ENCODE peak calls at places on chromosomes 7 and 10, in four cellular contexts. G is nephron progenitor cell, N is astrocyte of the spinal cord, X is IMR-90. B is an unnamed sample.

GRCh38 chr7:19248681-19249080 is 103.5 kb upstream of the FERD3L start:
- DNase-seq in G (no peak), N (peak; percentile 79), X (peak; percentile 70), B (no peak)

GRCh38 chr10:133100706-133101463 is 13.2 kb downstream of the ADGRA1 start:
- DNase-seq in G (peak; percentile 82), N (no peak), X (no peak), B (no peak)

GRCh38 chr7:81499262-81500116 is 270.4 kb downstream of the HGF start:
- DNase-seq in G (peak; percentile 17), N (peak; percentile 88), X (peak; percentile 89), B (no peak)

GRCh38 chr10:34726862-34727261 is 88.2 kb downstream of the PARD3 start:
- DNase-seq in G (no peak), N (no peak), X (no peak), B (no peak)

GRCh38 chr7:42961182-42961581 is 29.0 kb downstream of the MRPL32 start:
- DNase-seq in G (no peak), N (no peak), X (no peak), B (no peak)

GRCh38 chr7:114082934-114083647 is 164.3 kb upstream of the PPP1R3A start:
- DNase-seq in G (peak; percentile 78), N (peak; percentile 56), X (no peak), B (no peak)

GRCh38 chr7:132205515-132205914 is 370.8 kb downstream of the PLXNA4 start:
- DNase-seq in G (no peak), N (no peak), X (no peak), B (no peak)

GRCh38 chr7:31029674-31030073 is 22.4 kb upstream of the ADCYAP1R1 start:
- DNase-seq in G (no peak), N (no peak), X (no peak), B (no peak)

GRCh38 chr10:113960617-113961260 is 82.9 kb upstream of the ADRB1 start:
- DNase-seq in G (no peak), N (no peak), X (no peak), B (no peak)

GRCh38 chr10:8033812-8034665 is 20.4 kb upstream of the GATA3 start:
- DNase-seq in G (peak; percentile 46), N (no peak), X (no peak), B (no peak)

GRCh38 chr10:116470768-116471415 is 43.2 kb downstream of the PNLIPRP3 start:
- DNase-seq in G (peak; percentile 9), N (no peak), X (no peak), B (no peak)

GRCh38 chr7:120190109-120190508 is 82.9 kb upstream of the KCND2 start:
- DNase-seq in G (no peak), N (no peak), X (no peak), B (no peak)

GRCh38 chr7:144074374-144074773 is 4.8 kb downstream of the OR2A25 start:
- DNase-seq in G (no peak), N (no peak), X (no peak), B (no peak)

GRCh38 chr10:28612877-28613276 is 64.4 kb upstream of the BAMBI start:
- DNase-seq in G (no peak), N (no peak), X (no peak), B (no peak)

GRCh38 chr10:118723467-118723866 is 31.3 kb downstream of the CACUL1 start:
- DNase-seq in G (no peak), N (peak; percentile 32), X (peak; percentile 71), B (no peak)

GRCh38 chr10:118721005-118721876 is 33.5 kb downstream of the CACUL1 start:
- DNase-seq in G (peak; percentile 64), N (peak; percentile 67), X (peak; percentile 62), B (peak; percentile 29)

GRCh38 chr10:118725784-118726507 is 28.8 kb downstream of the CACUL1 start:
- DNase-seq in G (no peak), N (no peak), X (peak; percentile 59), B (no peak)

GRCh38 chr10:118722694-118723093 is 32.1 kb downstream of the CACUL1 start:
- DNase-seq in G (no peak), N (no peak), X (no peak), B (no peak)
- TF ChIP-seq CTCF in G (no peak), N (no peak), X (no peak), B (no peak)

DNA sequence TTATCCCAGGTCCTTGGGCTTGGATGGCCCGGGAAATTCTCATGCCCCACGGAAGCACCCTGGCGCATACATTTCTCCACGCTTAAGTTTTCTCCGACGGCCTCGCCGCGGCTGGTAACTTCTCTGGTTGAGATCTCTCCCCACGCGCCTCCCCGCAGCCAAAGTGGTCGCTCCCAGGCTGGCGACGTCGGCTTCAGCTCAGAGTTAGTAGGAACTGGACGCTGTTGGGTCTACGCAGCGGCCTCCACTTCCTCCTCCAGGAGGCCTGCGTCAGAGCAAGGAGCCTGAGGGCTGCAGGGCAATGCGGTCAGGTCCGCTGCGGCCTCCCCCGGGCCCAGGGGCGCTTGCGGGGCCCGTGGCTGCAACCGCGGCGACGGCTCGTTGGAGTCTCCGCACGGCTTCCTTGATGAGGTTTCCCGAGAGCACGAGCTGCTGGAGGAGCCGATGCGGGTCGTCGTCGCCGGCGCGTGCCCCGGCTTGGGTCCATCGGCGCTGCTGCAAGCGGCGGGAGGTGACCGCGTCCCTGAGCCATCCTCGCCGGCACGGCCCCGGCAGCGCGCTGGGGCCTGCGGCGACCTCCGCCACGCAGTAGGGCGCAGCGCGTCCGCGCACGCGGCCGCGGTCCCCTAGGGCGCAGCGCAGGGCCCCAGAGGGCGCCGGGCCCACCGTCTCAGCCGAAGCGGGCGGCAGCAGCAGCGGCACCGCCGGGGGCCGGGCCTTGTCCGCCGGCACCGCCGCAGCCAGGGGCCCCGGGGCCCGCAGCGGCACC is 744 bp downstream of the FRAT2 start:
- DNase-seq in G (peak; percentile 54), N (peak; percentile 54), X (peak; percentile 45), B (peak; percentile 32)
- TF ChIP-seq CTCF in G (no peak), N (no peak), X (no peak), B (no peak)

GRCh38 chr10:70891636-70892035 is 3.3 kb upstream of the PCBD1 start:
- DNase-seq in G (no peak), N (peak; percentile 7), X (no peak), B (no peak)

GRCh38 chr10:70890917-70891431 is 2.6 kb upstream of the PCBD1 start:
- DNase-seq in G (peak; percentile 55), N (no peak), X (no peak), B (no peak)

GRCh38 chr10:70892631-70893030 is 4.3 kb upstream of the PCBD1 start:
- DNase-seq in G (no peak), N (no peak), X (no peak), B (no peak)

GRCh38 chr10:70894416-70894815 is 6.1 kb upstream of the PCBD1 start:
- DNase-seq in G (no peak), N (no peak), X (no peak), B (no peak)

GRCh38 chr10:70893227-70894006 is 5.1 kb upstream of the PCBD1 start:
- DNase-seq in G (no peak), N (no peak), X (no peak), B (no peak)
- TF ChIP-seq CTCF in G (no peak), N (no peak), X (no peak), B (no peak)

GRCh38 chr7:107981466-107981865 is 21.5 kb downstream of the LAMB1 start:
- DNase-seq in G (no peak), N (no peak), X (no peak), B (no peak)

GRCh38 chr7:107980171-107980570 is 22.8 kb downstream of the LAMB1 start:
- DNase-seq in G (no peak), N (no peak), X (no peak), B (no peak)

GRCh38 chr7:107980671-107981190 is 22.2 kb downstream of the LAMB1 start:
- DNase-seq in G (no peak), N (no peak), X (no peak), B (no peak)

GRCh38 chr7:107982463-107982862 is 20.5 kb downstream of the LAMB1 start:
- DNase-seq in G (no peak), N (no peak), X (no peak), B (no peak)

DNA sequence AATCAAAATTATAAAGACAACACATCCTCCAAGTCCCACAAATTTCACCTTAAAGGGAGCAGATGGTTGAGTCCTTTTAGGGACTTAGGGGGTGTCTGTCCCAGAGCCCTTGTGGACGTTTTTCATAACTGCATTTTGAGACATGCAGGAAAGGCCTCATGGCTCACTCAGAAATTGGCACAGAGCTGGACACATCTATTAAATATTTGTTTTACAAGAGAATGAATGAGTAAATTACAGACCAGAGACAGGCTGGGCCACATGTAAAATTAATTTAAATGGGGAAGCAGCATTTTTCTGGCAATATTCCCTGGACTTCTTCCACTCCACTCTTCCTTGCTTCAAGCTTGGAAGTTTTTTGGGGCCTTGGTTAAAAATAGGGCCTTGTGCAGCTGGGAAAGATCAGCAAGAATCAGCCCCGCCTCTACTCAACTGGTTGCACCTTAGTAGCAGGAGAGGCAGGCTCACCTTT is 20.0 kb downstream of the LAMB1 start:
- DNase-seq in G (no peak), N (peak; percentile 24), X (peak; percentile 57), B (no peak)
- TF ChIP-seq CTCF in G (peak; percentile 15), N (peak; percentile 42), X (no peak), B (no peak)

B was measured in natural killer cell.